ENCODE peak calls at places on chromosomes 5 and 9, in four cellular contexts. H, Z, V and M are unnamed samples.
A peak's percentile ranks its signal among the peaks of the same experiment; 100 is the strongest.

GRCh38 chr5:174505621-174506020 is 218.8 kb upstream of the MSX2 start:
- DNase-seq in V (no peak), Z (no peak), H (peak; percentile 60), M (no peak)

GRCh38 chr9:128339761-128340690 is at the start of gene SLC27A4:
- DNase-seq in V (peak; percentile 61), H (peak; percentile 66), Z (peak; percentile 96), M (peak; percentile 89)

GRCh38 chr5:131987251-131987650 is 24.2 kb downstream of the ACSL6 start:
- DNase-seq in Z (no peak), V (no peak), H (no peak), M (no peak)

GRCh38 chr5:96336351-96336985 is 96.6 kb downstream of the PCSK1 start:
- DNase-seq in H (peak; percentile 93), Z (peak; percentile 80), V (no peak), M (peak; percentile 36)

GRCh38 chr9:91681461-91682305 is 258.1 kb upstream of the NFIL3 start:
- DNase-seq in Z (peak; percentile 67), V (no peak), H (peak; percentile 64), M (peak; percentile 90)

GRCh38 chr5:151060742-151061141 is 20.1 kb downstream of the TNIP1 start:
- DNase-seq in V (no peak), Z (no peak), H (no peak), M (no peak)

GRCh38 chr9:132474253-132474652 is 64.2 kb downstream of the CFAP77 start:
- DNase-seq in Z (no peak), H (peak; percentile 1), V (no peak), M (no peak)

GRCh38 chr5:137575847-137576246 is 76.7 kb upstream of the SPOCK1 start:
- DNase-seq in H (no peak), Z (no peak), V (no peak), M (no peak)

GRCh38 chr9:83299556-83299955 is 236.6 kb upstream of the RASEF start:
- DNase-seq in H (no peak), V (no peak), Z (no peak), M (no peak)

GRCh38 chr9:71747572-71747971 is 20.7 kb downstream of the CEMIP2 start:
- DNase-seq in V (no peak), Z (no peak), H (no peak), M (no peak)
- TF ChIP-seq CHD1 in V (no peak), Z (no peak), H (no peak), M (no peak)

DNA sequence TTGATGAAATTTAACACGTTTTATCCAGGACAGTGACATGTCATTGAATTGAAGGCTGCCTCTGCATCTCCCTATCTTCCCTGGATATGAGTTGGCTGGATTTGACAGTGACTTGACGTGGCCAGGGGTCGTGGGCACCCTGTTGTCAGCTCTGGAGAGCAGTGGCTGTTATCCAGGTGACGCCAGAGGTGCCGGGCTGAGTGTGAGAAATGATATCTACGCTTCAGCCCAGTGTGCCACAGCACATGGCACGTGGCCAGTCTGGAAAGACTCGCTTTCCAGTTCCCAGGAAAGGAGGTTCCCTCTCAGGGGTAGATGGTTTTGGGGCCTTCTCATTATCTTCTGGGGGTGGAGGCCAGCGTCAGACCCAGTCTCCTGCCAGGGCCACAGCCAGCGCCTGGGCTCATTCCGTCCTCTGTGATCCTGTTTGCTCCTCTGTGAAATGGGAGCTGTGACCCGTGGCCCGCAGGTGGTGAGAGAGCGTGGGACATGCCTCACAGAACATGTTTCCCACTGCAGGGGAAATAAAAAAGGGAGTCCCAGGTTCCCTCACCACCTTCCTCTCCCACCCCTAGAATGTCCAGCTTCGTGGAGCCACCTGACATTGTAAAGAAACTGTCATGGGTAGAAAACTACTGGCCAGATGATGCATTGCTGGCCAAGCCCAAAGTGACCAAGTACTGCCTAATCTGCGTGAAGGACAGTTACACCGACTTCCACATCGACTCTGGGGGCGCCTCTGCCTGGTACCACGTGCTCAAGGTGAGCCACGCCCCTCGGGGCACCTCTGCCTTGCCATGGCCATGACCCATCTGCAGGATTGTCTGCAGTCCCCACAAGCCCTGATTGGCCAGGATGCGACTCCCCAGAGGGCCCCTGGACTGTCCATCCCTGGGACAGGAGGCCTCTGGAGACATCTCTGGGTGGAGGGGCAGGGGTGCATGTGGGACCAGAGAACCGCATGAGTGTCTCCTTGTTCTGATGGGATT is 76.5 kb downstream of the PHF2 start:
- DNase-seq in V (no peak), Z (no peak), H (no peak), M (no peak)
- TF ChIP-seq CHD1 in V (no peak), Z (no peak), H (no peak), M (no peak)

GRCh38 chr9:111759762-111760639 is 34.7 kb downstream of the SHOC1 start:
- DNase-seq in H (peak; percentile 91), Z (peak; percentile 83), V (peak; percentile 79), M (no peak)
- TF ChIP-seq CHD1 in H (no peak), Z (no peak), V (no peak), M (no peak)

GRCh38 chr9:94872921-94873511 is 146.5 kb downstream of the AOPEP start:
- DNase-seq in V (no peak), Z (no peak), H (no peak), M (no peak)
- TF ChIP-seq CHD1 in V (no peak), Z (no peak), H (no peak), M (no peak)